ENCODE peak calls at places on chromosomes 1 and 21, in nine cellular contexts. One of them, this sample, is unnamed.
A peak's percentile ranks its signal among the peaks of the same experiment; 100 is the strongest.

GRCh38 chr1:39670689-39671088 is 1.2 kb downstream of the NT5C1A start:
- DNase-seq in GM18507: no peak
- DNase-seq in occipital lobe: no peak
- DNase-seq in endothelial cell: no peak
- DNase-seq in mucosa of descending colon: no peak
- DNase-seq in cardiac septum: no peak
- DNase-seq in sciatic nerve: no peak
- DNase-seq in AG04449: no peak
- DNase-seq in amniotic epithelial cell: no peak
- DNase-seq in this sample: no peak

GRCh38 chr1:207454046-207454964 is at the start of gene CR2:
- DNase-seq in endothelial cell: peak; percentile 33
- DNase-seq in amniotic epithelial cell: no peak
- DNase-seq in cardiac septum: peak; percentile 73
- DNase-seq in AG04449: no peak
- DNase-seq in mucosa of descending colon: peak; percentile 82
- DNase-seq in occipital lobe: no peak
- DNase-seq in sciatic nerve: peak; percentile 56
- DNase-seq in GM18507: peak; percentile 32
- DNase-seq in this sample: no peak

GRCh38 chr1:203320546-203321272 is 15.4 kb downstream of the BTG2 start:
- DNase-seq in cardiac septum: no peak
- DNase-seq in AG04449: no peak
- DNase-seq in endothelial cell: peak; percentile 54
- DNase-seq in GM18507: peak; percentile 37
- DNase-seq in mucosa of descending colon: peak; percentile 92
- DNase-seq in occipital lobe: no peak
- DNase-seq in sciatic nerve: no peak
- DNase-seq in amniotic epithelial cell: peak; percentile 86
- DNase-seq in this sample: no peak

GRCh38 chr1:31655104-31655503 is 10.4 kb upstream of the PEF1 start:
- DNase-seq in cardiac septum: no peak
- DNase-seq in GM18507: no peak
- DNase-seq in occipital lobe: no peak
- DNase-seq in amniotic epithelial cell: no peak
- DNase-seq in endothelial cell: no peak
- DNase-seq in sciatic nerve: no peak
- DNase-seq in AG04449: no peak
- DNase-seq in mucosa of descending colon: no peak
- DNase-seq in this sample: no peak

GRCh38 chr1:195604287-195604686 is 1004.0 kb downstream of the KCNT2 start:
- DNase-seq in sciatic nerve: no peak
- DNase-seq in AG04449: peak; percentile 41
- DNase-seq in endothelial cell: no peak
- DNase-seq in mucosa of descending colon: no peak
- DNase-seq in occipital lobe: no peak
- DNase-seq in GM18507: no peak
- DNase-seq in cardiac septum: no peak
- DNase-seq in amniotic epithelial cell: peak; percentile 56
- DNase-seq in this sample: peak; percentile 72

GRCh38 chr1:51690285-51690961 is 73.5 kb downstream of the OSBPL9 start:
- DNase-seq in sciatic nerve: no peak
- DNase-seq in cardiac septum: no peak
- DNase-seq in endothelial cell: no peak
- DNase-seq in AG04449: no peak
- DNase-seq in amniotic epithelial cell: peak; percentile 94
- DNase-seq in GM18507: no peak
- DNase-seq in mucosa of descending colon: no peak
- DNase-seq in occipital lobe: no peak
- DNase-seq in this sample: no peak

GRCh38 chr1:192763756-192764155 is 45.1 kb upstream of the RGS2 start:
- DNase-seq in endothelial cell: no peak
- DNase-seq in GM18507: no peak
- DNase-seq in AG04449: peak; percentile 93
- DNase-seq in sciatic nerve: no peak
- DNase-seq in occipital lobe: no peak
- DNase-seq in amniotic epithelial cell: peak; percentile 88
- DNase-seq in mucosa of descending colon: no peak
- DNase-seq in cardiac septum: no peak
- DNase-seq in this sample: peak; percentile 22

GRCh38 chr1:172107261-172107820 is 266.0 kb downstream of the DNM3 start:
- DNase-seq in cardiac septum: no peak
- DNase-seq in AG04449: no peak
- DNase-seq in GM18507: no peak
- DNase-seq in sciatic nerve: no peak
- DNase-seq in endothelial cell: no peak
- DNase-seq in amniotic epithelial cell: peak; percentile 44
- DNase-seq in occipital lobe: no peak
- DNase-seq in mucosa of descending colon: no peak
- DNase-seq in this sample: no peak

GRCh38 chr1:228011721-228012311 is 5.0 kb downstream of the WNT3A start:
- DNase-seq in sciatic nerve: peak; percentile 41
- DNase-seq in AG04449: no peak
- DNase-seq in amniotic epithelial cell: no peak
- DNase-seq in cardiac septum: peak; percentile 66
- DNase-seq in endothelial cell: no peak
- DNase-seq in mucosa of descending colon: no peak
- DNase-seq in occipital lobe: no peak
- DNase-seq in GM18507: no peak
- DNase-seq in this sample: no peak

GRCh38 chr1:27650146-27650526 is 15.2 kb upstream of the FGR start:
- DNase-seq in cardiac septum: no peak
- DNase-seq in mucosa of descending colon: no peak
- DNase-seq in AG04449: no peak
- DNase-seq in endothelial cell: no peak
- DNase-seq in sciatic nerve: no peak
- DNase-seq in occipital lobe: no peak
- DNase-seq in amniotic epithelial cell: no peak
- DNase-seq in GM18507: no peak
- DNase-seq in this sample: no peak

GRCh38 chr21:25329227-25329626 is 278.1 kb downstream of the MRPL39 start:
- DNase-seq in amniotic epithelial cell: peak; percentile 77
- DNase-seq in GM18507: no peak
- DNase-seq in AG04449: peak; percentile 74
- DNase-seq in endothelial cell: no peak
- DNase-seq in sciatic nerve: no peak
- DNase-seq in mucosa of descending colon: no peak
- DNase-seq in cardiac septum: no peak
- DNase-seq in occipital lobe: no peak
- DNase-seq in this sample: peak; percentile 79

GRCh38 chr1:211356723-211357418 is 30.2 kb downstream of the TRAF5 start:
- DNase-seq in AG04449: no peak
- DNase-seq in sciatic nerve: no peak
- DNase-seq in endothelial cell: no peak
- DNase-seq in amniotic epithelial cell: peak; percentile 66
- DNase-seq in cardiac septum: no peak
- DNase-seq in mucosa of descending colon: no peak
- DNase-seq in GM18507: no peak
- DNase-seq in occipital lobe: peak; percentile 13
- DNase-seq in this sample: no peak